ENCODE peak calls at places on chromosomes 5 and 9, in five cellular contexts. P is fibroblast of mammary gland, U is BJ, H is uterus, N is transverse colon. L is an unnamed sample.

GRCh38 chr9:88364706-88365105 is 23.5 kb upstream of the SPIN1 start:
- DNase-seq in P (no peak), U (no peak), H (no peak), N (peak; percentile 15), L (no peak)

GRCh38 chr5:36689225-36689624 is 82.8 kb downstream of the SLC1A3 start:
- DNase-seq in P (peak; percentile 49), U (no peak), H (no peak), N (no peak), L (peak; percentile 30)

GRCh38 chr5:175328687-175329086 is 115.3 kb downstream of the DRD1 start:
- DNase-seq in P (no peak), U (no peak), H (no peak), N (no peak), L (no peak)

GRCh38 chr9:751137-752051 is 90.1 kb upstream of the DMRT1 start:
- DNase-seq in P (peak; percentile 71), U (no peak), H (no peak), N (peak; percentile 30), L (peak; percentile 71)

GRCh38 chr5:35246928-35247644 is 16.8 kb upstream of the PRLR start:
- DNase-seq in P (peak; percentile 32), U (no peak), H (peak; percentile 64), N (peak; percentile 41), L (no peak)

GRCh38 chr9:84294551-84294950 is 46.0 kb downstream of the SLC28A3 start:
- DNase-seq in P (no peak), U (no peak), H (no peak), N (no peak), L (peak; percentile 21)

GRCh38 chr9:111566234-111566633 is 33.2 kb downstream of the PTGR1 start:
- DNase-seq in P (peak; percentile 39), U (no peak), H (no peak), N (no peak), L (no peak)

GRCh38 chr9:133236291-133237071 is 27.4 kb upstream of the OBP2B start:
- DNase-seq in P (no peak), U (no peak), H (peak; percentile 14), N (no peak), L (no peak)

GRCh38 chr9:131289301-131290038 is at the start of gene PLPP7:
- DNase-seq in P (peak; percentile 90), U (no peak), H (peak; percentile 70), N (peak; percentile 44), L (no peak)

GRCh38 chr5:39608024-39608423 is 183.2 kb upstream of the DAB2 start:
- DNase-seq in P (peak; percentile 62), U (no peak), H (no peak), N (no peak), L (no peak)

GRCh38 chr9:107983191-107983603 is 493.6 kb upstream of the KLF4 start:
- DNase-seq in P (peak; percentile 80), U (peak; percentile 20), H (no peak), N (no peak), L (no peak)

GRCh38 chr9:104992696-104993095 is 64.7 kb upstream of the ABCA1 start:
- DNase-seq in P (peak; percentile 53), U (peak; percentile 77), H (no peak), N (no peak), L (no peak)

GRCh38 chr9:85859751-85860150 is 81.2 kb upstream of the NAA35 start:
- DNase-seq in P (no peak), U (no peak), H (no peak), N (no peak), L (no peak)

GRCh38 chr9:33452828-33453271 is 5.5 kb upstream of the AQP3 start:
- DNase-seq in P (peak; percentile 82), U (no peak), H (no peak), N (peak; percentile 50), L (no peak)

GRCh38 chr5:129410488-129410887 is 49.6 kb upstream of the ADAMTS19 start:
- DNase-seq in P (no peak), U (no peak), H (no peak), N (no peak), L (no peak)

GRCh38 chr5:76801159-76801802 is 17.5 kb upstream of the F2RL1 start:
- DNase-seq in P (peak; percentile 91), U (no peak), H (no peak), N (no peak), L (no peak)

GRCh38 chr9:99019523-99020331 is 76.0 kb downstream of the COL15A1 start:
- DNase-seq in P (peak; percentile 97), U (peak; percentile 98), H (no peak), N (no peak), L (no peak)

GRCh38 chr9:1768561-1768960 is 246.6 kb upstream of the SMARCA2 start:
- DNase-seq in P (no peak), U (no peak), H (no peak), N (no peak), L (no peak)

GRCh38 chr5:168895295-168896019 is 316.3 kb upstream of the PANK3 start:
- DNase-seq in P (no peak), U (no peak), H (no peak), N (no peak), L (no peak)

GRCh38 chr5:69331528-69332445 is 814 bp downstream of the CCDC125 start:
- DNase-seq in P (no peak), U (no peak), H (no peak), N (peak; percentile 57), L (no peak)

GRCh38 chr9:106107716-106108115 is 413.4 kb downstream of the TMEM38B start:
- DNase-seq in P (no peak), U (no peak), H (no peak), N (no peak), L (no peak)

GRCh38 chr9:78122631-78123030 is 91.0 kb upstream of the GNAQ start:
- DNase-seq in P (peak; percentile 40), U (no peak), H (no peak), N (no peak), L (no peak)

GRCh38 chr9:128107971-128108783 is 19.4 kb downstream of the PTGES2 start:
- DNase-seq in P (no peak), U (no peak), H (no peak), N (no peak), L (no peak)

GRCh38 chr5:151758430-151759241 is at the start of gene ATOX1:
- DNase-seq in P (peak; percentile 85), U (no peak), H (peak; percentile 95), N (peak; percentile 94), L (no peak)

GRCh38 chr9:98222885-98223640 is 30.6 kb upstream of the CORO2A start:
- DNase-seq in P (peak; percentile 95), U (peak; percentile 99), H (no peak), N (no peak), L (no peak)

GRCh38 chr5:124948062-124948753 is 201.8 kb upstream of the ZNF608 start:
- DNase-seq in P (no peak), U (no peak), H (no peak), N (no peak), L (no peak)

GRCh38 chr5:146340260-146341081 is 1.8 kb downstream of the POU4F3 start:
- DNase-seq in P (peak; percentile 59), U (no peak), H (peak; percentile 31), N (no peak), L (no peak)

GRCh38 chr9:125635888-125636287 is 71.1 kb downstream of the MAPKAP1 start:
- DNase-seq in P (no peak), U (no peak), H (no peak), N (no peak), L (no peak)
- H3K4me3 ChIP-seq in P (no peak overlapping the region), U (no peak overlapping the region), H (no peak overlapping the region), N (no peak overlapping the region), L (no peak overlapping the region)

GRCh38 chr5:80193421-80193820 is 62.4 kb downstream of the SERINC5 start:
- DNase-seq in P (no peak), U (no peak), H (no peak), N (no peak), L (no peak)

GRCh38 chr5:80195837-80196400 is 59.9 kb downstream of the SERINC5 start:
- DNase-seq in P (peak; percentile 20), U (peak; percentile 65), H (no peak), N (no peak), L (no peak)

GRCh38 chr5:80191991-80192398 is 63.9 kb downstream of the SERINC5 start:
- DNase-seq in P (no peak), U (no peak), H (peak; percentile 24), N (peak; percentile 24), L (no peak)

GRCh38 chr5:80192507-80193241 is 63.2 kb downstream of the SERINC5 start:
- DNase-seq in P (no peak), U (peak; percentile 26), H (peak; percentile 50), N (no peak), L (no peak)

DNA sequence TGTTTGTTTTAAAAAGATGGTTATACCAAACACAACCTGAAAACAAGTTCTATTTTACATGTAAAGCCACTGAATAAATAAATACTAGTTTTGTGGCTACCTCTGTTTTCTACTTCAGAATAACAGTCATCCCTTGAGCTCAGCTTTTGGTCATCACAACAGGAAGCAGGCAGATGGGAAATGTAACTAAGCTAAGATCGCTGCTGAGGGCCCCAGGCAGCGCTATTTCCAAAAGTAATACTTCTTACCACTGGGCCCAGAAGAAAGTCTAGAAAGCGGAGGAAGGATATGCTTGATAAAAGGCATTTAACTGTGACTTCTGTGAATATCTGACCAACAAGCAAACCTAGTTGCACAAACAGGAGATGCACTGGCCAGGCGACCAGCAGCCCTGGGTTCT is 61.4 kb downstream of the SERINC5 start:
- DNase-seq in P (no peak), U (no peak), H (no peak), N (no peak), L (no peak)
- TF ChIP-seq CTCF in P (no peak), U (no peak), H (no peak), N (no peak), L (no peak)

GRCh38 chr5:178210073-178210526 is 5.8 kb downstream of the HNRNPAB start:
- DNase-seq in P (no peak), U (no peak), H (no peak), N (no peak), L (no peak)
- H3K4me3 ChIP-seq in P (no peak overlapping the region), U (no peak overlapping the region), H (no peak overlapping the region), N (no peak overlapping the region), L (no peak overlapping the region)

GRCh38 chr9:75464726-75465125 is 376.4 kb downstream of the OSTF1 start:
- DNase-seq in P (no peak), U (no peak), H (no peak), N (no peak), L (no peak)
- TF ChIP-seq CTCF in P (no peak), U (no peak), H (no peak), N (no peak), L (no peak)

DNA sequence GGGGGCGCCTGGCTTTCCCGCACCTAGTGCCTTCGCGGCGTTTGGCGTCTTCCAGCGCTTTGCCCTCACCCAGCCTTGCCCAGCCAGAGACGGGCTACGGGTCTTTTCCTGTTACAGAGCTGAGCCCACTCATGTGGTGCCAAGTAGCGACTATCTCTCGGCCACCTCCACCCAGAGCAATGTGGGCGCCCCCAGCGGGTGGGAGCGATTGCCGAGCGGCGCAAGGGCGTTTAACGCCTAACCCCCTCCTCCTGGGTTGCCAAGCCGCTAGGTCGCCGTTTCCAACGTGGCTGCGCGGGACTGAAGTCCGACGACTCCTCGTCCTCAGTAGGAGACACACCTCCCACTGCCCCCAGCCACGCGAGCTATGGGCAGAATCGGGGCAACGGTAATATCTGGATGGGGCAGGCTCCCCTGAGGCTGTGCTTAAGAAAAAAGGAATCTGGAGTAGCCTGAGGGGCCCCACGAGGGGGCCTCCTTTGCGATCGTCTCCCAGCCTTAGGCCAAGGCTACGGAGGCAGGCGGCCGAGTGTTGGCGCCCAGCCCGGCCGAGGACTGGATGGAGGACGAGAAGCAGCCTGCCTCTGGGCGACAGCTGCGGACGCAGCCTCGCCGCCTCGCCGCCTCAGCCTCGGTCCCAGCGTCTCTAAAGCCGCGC is 5.8 kb downstream of the TLX3 start:
- DNase-seq in P (no peak), U (no peak), H (no peak), N (no peak), L (no peak)
- H3K4me3 ChIP-seq in P (no peak overlapping the region), U (no peak overlapping the region), H (no peak overlapping the region), N (no peak overlapping the region), L (no peak overlapping the region)

L was measured in GM12864.